ENCODE peak calls at places on chromosome 22, in seven cellular contexts. One of them, this sample, is unnamed.

GRCh38 chr22:40510965-40511364 is 125.6 kb downstream of the MRTFA start:
- DNase-seq in epithelial cell of esophagus: no peak
- DNase-seq in RKO: no peak
- DNase-seq in lower lobe of right lung: no peak
- DNase-seq in fibroblast of lung: no peak
- DNase-seq in memory B cell: no peak
- DNase-seq in A172: no peak
- DNase-seq in this sample: no peak

GRCh38 chr22:25447067-25447688 is 117.3 kb upstream of the GRK3 start:
- DNase-seq in epithelial cell of esophagus: no peak
- DNase-seq in RKO: no peak
- DNase-seq in lower lobe of right lung: no peak
- DNase-seq in fibroblast of lung: no peak
- DNase-seq in memory B cell: no peak
- DNase-seq in A172: no peak
- DNase-seq in this sample: no peak

GRCh38 chr22:21041937-21042336 is 3.8 kb upstream of the LRRC74B start:
- DNase-seq in epithelial cell of esophagus: peak
- DNase-seq in RKO: peak
- DNase-seq in lower lobe of right lung: peak
- DNase-seq in fibroblast of lung: peak
- DNase-seq in memory B cell: no peak
- DNase-seq in A172: peak
- DNase-seq in this sample: no peak

GRCh38 chr22:49613108-49613507 is 214.6 kb downstream of the BRD1 start:
- DNase-seq in epithelial cell of esophagus: no peak
- DNase-seq in RKO: no peak
- DNase-seq in lower lobe of right lung: no peak
- DNase-seq in fibroblast of lung: no peak
- DNase-seq in memory B cell: no peak
- DNase-seq in A172: no peak
- DNase-seq in this sample: no peak

GRCh38 chr22:46753360-46753759 is 9.1 kb upstream of the TBC1D22A start:
- DNase-seq in epithelial cell of esophagus: no peak
- DNase-seq in RKO: no peak
- DNase-seq in lower lobe of right lung: no peak
- DNase-seq in fibroblast of lung: no peak
- DNase-seq in memory B cell: no peak
- DNase-seq in A172: no peak
- DNase-seq in this sample: no peak

GRCh38 chr22:29152381-29153138 is 53.1 kb upstream of the EMID1 start:
- DNase-seq in epithelial cell of esophagus: no peak
- DNase-seq in RKO: no peak
- DNase-seq in lower lobe of right lung: no peak
- DNase-seq in fibroblast of lung: peak
- DNase-seq in memory B cell: no peak
- DNase-seq in A172: no peak
- DNase-seq in this sample: no peak

GRCh38 chr22:50260801-50261614 is 475 bp downstream of the MAPK12 start:
- DNase-seq in epithelial cell of esophagus: peak
- DNase-seq in RKO: peak
- DNase-seq in lower lobe of right lung: peak
- DNase-seq in fibroblast of lung: peak
- DNase-seq in memory B cell: no peak
- DNase-seq in A172: no peak
- DNase-seq in this sample: peak

GRCh38 chr22:32502346-32502745 is 27.7 kb downstream of the FBXO7 start:
- DNase-seq in epithelial cell of esophagus: peak
- DNase-seq in RKO: no peak
- DNase-seq in lower lobe of right lung: no peak
- DNase-seq in fibroblast of lung: no peak
- DNase-seq in memory B cell: no peak
- DNase-seq in A172: no peak
- DNase-seq in this sample: no peak

GRCh38 chr22:28903719-28904118 is 20.3 kb downstream of the ZNRF3 start:
- DNase-seq in epithelial cell of esophagus: no peak
- DNase-seq in RKO: no peak
- DNase-seq in lower lobe of right lung: no peak
- DNase-seq in fibroblast of lung: peak
- DNase-seq in memory B cell: no peak
- DNase-seq in A172: no peak
- DNase-seq in this sample: no peak

GRCh38 chr22:46737105-46737975 is 712 bp downstream of the CERK start:
- DNase-seq in epithelial cell of esophagus: peak
- DNase-seq in RKO: peak
- DNase-seq in lower lobe of right lung: no peak
- DNase-seq in fibroblast of lung: peak
- DNase-seq in memory B cell: peak
- DNase-seq in A172: no peak
- DNase-seq in this sample: peak

GRCh38 chr22:20805972-20806471 is 32.1 kb downstream of the SERPIND1 start:
- DNase-seq in epithelial cell of esophagus: no peak
- DNase-seq in RKO: no peak
- DNase-seq in lower lobe of right lung: no peak
- DNase-seq in fibroblast of lung: peak
- DNase-seq in memory B cell: no peak
- DNase-seq in A172: peak
- DNase-seq in this sample: no peak

GRCh38 chr22:30283342-30283741 is 6.0 kb downstream of the CASTOR1 start:
- DNase-seq in epithelial cell of esophagus: no peak
- DNase-seq in RKO: no peak
- DNase-seq in lower lobe of right lung: no peak
- DNase-seq in fibroblast of lung: no peak
- DNase-seq in memory B cell: no peak
- DNase-seq in A172: no peak
- DNase-seq in this sample: no peak

GRCh38 chr22:23912293-23912903 is 18.2 kb downstream of the MIF start:
- DNase-seq in epithelial cell of esophagus: no peak
- DNase-seq in RKO: no peak
- DNase-seq in lower lobe of right lung: no peak
- DNase-seq in fibroblast of lung: no peak
- DNase-seq in memory B cell: no peak
- DNase-seq in A172: no peak
- DNase-seq in this sample: no peak

GRCh38 chr22:36737776-36738175 is 34.2 kb upstream of the CACNG2 start:
- DNase-seq in epithelial cell of esophagus: peak
- DNase-seq in RKO: no peak
- DNase-seq in lower lobe of right lung: peak
- DNase-seq in fibroblast of lung: no peak
- DNase-seq in memory B cell: no peak
- DNase-seq in A172: no peak
- DNase-seq in this sample: no peak

GRCh38 chr22:39925273-39925672 is 24.4 kb downstream of the GRAP2 start:
- DNase-seq in epithelial cell of esophagus: no peak
- DNase-seq in RKO: no peak
- DNase-seq in lower lobe of right lung: no peak
- DNase-seq in fibroblast of lung: no peak
- DNase-seq in memory B cell: no peak
- DNase-seq in A172: no peak
- DNase-seq in this sample: no peak

This sample was measured in D341Med.